ENCODE peak calls at places on chromosomes 5 and 9, in four cellular contexts. X, S, I and Z are unnamed samples.

GRCh38 chr5:174529925-174530681 is 194.3 kb upstream of the MSX2 start:
- DNase-seq in X (no peak), S (no peak), I (no peak), Z (no peak)

GRCh38 chr5:27594141-27594540 is 555.8 kb upstream of the CDH9 start:
- DNase-seq in X (no peak), S (no peak), I (no peak), Z (no peak)

GRCh38 chr5:148970228-148970627 is 92.6 kb downstream of the SH3TC2 start:
- DNase-seq in X (peak), S (peak), I (no peak), Z (no peak)

GRCh38 chr9:99224445-99224844 is 2.4 kb downstream of the SEC61B start:
- DNase-seq in X (no peak), S (no peak), I (no peak), Z (no peak)

GRCh38 chr5:60404171-60404570 is 295.8 kb downstream of the DEPDC1B start:
- DNase-seq in X (peak), S (no peak), I (no peak), Z (no peak)

GRCh38 chr5:111774525-111774924 is 17.5 kb upstream of the NREP start:
- DNase-seq in X (peak), S (no peak), I (peak), Z (no peak)

GRCh38 chr5:181261320-181262085 is 560 bp upstream of the TRIM52 start:
- DNase-seq in X (no peak), S (peak), I (peak), Z (peak)

GRCh38 chr5:64670277-64670676 is 20.0 kb upstream of the SHISAL2B start:
- DNase-seq in X (no peak), S (no peak), I (no peak), Z (no peak)

GRCh38 chr9:34190996-34191892 is 12.4 kb downstream of the UBAP1 start:
- DNase-seq in X (peak), S (no peak), I (no peak), Z (no peak)

GRCh38 chr5:151213803-151214613 is 9.9 kb downstream of the CCDC69 start:
- DNase-seq in X (no peak), S (peak), I (peak), Z (peak)

GRCh38 chr5:37777472-37778135 is 62.2 kb downstream of the GDNF start:
- DNase-seq in X (no peak), S (no peak), I (no peak), Z (no peak)

GRCh38 chr5:81948349-81948748 is 23.5 kb upstream of the ATG10 start:
- DNase-seq in X (peak), S (no peak), I (no peak), Z (no peak)

GRCh38 chr9:122122903-122123632 is 30.0 kb upstream of the TTLL11 start:
- DNase-seq in X (peak), S (peak), I (peak), Z (peak)

GRCh38 chr5:59206132-59206581 is 623.3 kb downstream of the RAB3C start:
- DNase-seq in X (peak), S (no peak), I (no peak), Z (no peak)

DNA sequence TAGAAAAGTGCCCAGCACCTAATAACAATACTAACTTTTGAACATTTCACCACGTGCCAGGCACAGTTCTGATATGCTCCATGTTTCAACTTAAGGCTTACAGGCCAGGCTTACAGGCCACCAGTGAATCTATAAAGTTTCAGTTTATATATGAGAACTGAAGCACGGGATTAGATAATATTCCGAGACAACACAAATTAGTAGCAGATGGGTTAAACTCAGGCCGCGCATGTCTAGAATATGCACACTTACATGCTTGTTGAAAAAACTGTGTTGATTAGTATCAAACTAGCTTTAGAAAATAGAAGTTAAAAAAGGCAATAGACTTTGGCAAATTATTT is 587.9 kb downstream of the MTRR start:
- DNase-seq in X (no peak), S (no peak), I (no peak), Z (no peak)
- H3K4me3 ChIP-seq in X (peak), S (no peak), I (peak), Z (no peak)

DNA sequence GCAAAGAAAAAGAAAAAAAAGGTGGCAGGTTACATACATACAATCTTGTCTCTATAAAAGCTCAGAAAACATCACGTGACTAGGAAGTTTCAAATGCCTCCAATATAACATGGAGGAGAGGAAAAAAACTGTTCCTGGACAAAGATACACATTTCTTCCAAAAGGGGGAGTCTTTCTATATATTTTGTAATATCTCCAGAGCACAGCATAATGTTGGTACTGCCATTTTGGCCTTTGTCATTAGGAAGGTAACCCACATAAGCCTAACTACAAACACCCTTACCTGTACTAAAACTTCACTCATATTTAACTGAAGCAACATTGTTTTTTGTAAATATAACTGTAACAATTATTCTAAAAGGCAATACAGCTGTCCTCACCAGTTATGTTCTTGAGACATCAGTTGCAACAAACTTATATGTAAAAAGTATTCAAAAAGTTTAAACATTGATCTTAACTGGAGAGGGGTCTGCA is 1.2 kb upstream of the BTF3 start:
- DNase-seq in X (peak), S (no peak), I (peak), Z (no peak)
- H3K4me3 ChIP-seq in X (peak), S (no peak), I (peak), Z (peak)

GRCh38 chr9:93217706-93218105 is 33.8 kb downstream of the WNK2 start:
- DNase-seq in X (no peak), S (no peak), I (no peak), Z (no peak)

GRCh38 chr9:93219692-93220091 is 35.8 kb downstream of the WNK2 start:
- DNase-seq in X (no peak), S (no peak), I (no peak), Z (no peak)

GRCh38 chr9:93218161-93218560 is 34.2 kb downstream of the WNK2 start:
- DNase-seq in X (no peak), S (no peak), I (no peak), Z (no peak)

GRCh38 chr9:93220627-93221425 is 36.9 kb downstream of the WNK2 start:
- DNase-seq in X (no peak), S (no peak), I (no peak), Z (no peak)

GRCh38 chr9:93218671-93219420 is 34.9 kb downstream of the WNK2 start:
- DNase-seq in X (no peak), S (no peak), I (no peak), Z (no peak)
- H3K4me3 ChIP-seq in X (no peak), S (no peak), I (no peak), Z (no peak)

DNA sequence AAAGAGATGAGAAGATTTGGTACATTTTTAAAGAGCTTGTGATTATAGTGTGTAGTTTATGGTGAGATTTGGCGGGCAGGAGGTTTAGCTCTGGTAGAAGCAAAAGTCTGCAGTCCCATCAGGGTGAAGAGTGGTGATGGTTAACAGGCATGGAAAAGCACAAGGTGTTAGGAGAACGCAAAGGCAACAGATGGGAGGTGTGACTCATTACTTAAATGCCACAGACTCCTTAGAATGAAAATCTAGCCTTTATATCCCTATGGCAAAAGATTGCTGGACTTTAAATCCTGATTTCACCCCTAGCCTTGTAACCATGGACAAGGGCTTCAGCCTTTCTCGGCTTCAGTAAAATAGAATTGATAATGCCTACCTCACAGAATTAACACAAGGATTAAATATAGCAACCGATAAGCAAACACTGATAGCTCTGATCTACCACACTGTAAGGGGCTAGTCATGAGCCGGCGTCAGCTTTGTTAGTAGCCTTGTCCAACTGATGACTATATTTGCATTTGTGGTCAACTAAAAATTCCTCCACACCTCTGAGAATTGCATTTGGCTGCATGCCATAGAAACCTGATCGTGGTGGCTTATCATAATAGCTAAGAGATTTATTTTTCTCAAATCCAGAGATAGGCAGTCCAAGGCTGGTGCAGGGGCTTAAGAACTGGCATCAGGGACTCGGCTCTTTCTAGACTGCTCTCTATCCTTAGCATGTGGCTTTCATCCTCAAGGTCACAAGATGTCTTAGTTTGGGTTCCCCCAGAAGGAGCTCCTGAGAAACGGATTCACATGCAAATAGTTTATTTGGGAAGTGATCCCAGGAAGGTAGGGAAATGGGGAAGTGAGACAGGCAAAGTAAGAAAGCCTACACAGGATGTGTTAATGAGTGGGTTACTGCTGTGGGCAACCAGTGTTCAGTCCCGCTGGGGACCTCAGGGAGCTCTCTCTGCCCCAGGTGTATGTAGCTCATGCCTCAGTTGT is 19.6 kb downstream of the MFAP3 start:
- DNase-seq in X (peak), S (no peak), I (peak), Z (peak)
- H3K4me3 ChIP-seq in X (no peak), S (no peak), I (peak), Z (no peak)

GRCh38 chr5:177409043-177409801 is at the start of gene F12:
- DNase-seq in X (no peak), S (no peak), I (no peak), Z (no peak)
- H3K4me3 ChIP-seq in X (no peak), S (no peak), I (no peak), Z (no peak)

DNA sequence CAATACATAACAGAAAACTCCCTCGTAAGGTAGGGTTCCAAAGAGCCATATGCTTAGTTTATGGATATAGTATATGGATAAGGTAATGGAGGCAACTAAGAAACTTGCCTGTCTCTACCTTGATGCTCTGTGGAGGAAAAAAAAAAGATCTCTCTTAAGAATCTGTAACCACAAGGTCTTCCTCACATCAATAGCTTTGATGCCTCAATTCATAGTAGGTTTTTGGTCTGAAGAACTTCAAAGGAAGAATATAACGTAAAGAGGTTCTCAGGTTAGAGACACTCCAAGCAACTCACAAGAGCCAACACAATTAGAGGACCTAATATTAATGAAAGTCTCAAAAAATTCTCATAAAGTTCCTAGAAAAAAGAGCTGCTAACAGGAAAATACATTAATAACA is 140.2 kb downstream of the FBN2 start:
- DNase-seq in X (no peak), S (no peak), I (peak), Z (no peak)
- H3K4me3 ChIP-seq in X (no peak), S (no peak), I (no peak), Z (no peak)